ENCODE peak calls at places on chromosomes 2 and 18, in four cellular contexts. E, K, N and W are unnamed samples.

GRCh38 chr18:56789004-56789888 is 138.1 kb downstream of the WDR7 start:
- DNase-seq in E (peak; percentile 33), K (no peak), N (peak; percentile 1), W (no peak)

GRCh38 chr2:162579169-162579568 is 235.2 kb downstream of the GCA start:
- DNase-seq in E (no peak), K (no peak), N (no peak), W (no peak)

GRCh38 chr2:69572640-69573039 is 70.9 kb downstream of the AAK1 start:
- DNase-seq in E (no peak), K (no peak), N (no peak), W (no peak)

GRCh38 chr18:56321470-56321869 is 316.9 kb downstream of the TXNL1 start:
- DNase-seq in E (no peak), K (no peak), N (no peak), W (no peak)

GRCh38 chr2:28976584-28976983 is 4.5 kb upstream of the TOGARAM2 start:
- DNase-seq in E (peak; percentile 51), K (no peak), N (no peak), W (peak; percentile 31)

GRCh38 chr2:161979490-161979889 is 94.5 kb downstream of the DPP4 start:
- DNase-seq in E (no peak), K (no peak), N (no peak), W (no peak)

GRCh38 chr2:202335791-202336467 is 40.2 kb upstream of the BMPR2 start:
- DNase-seq in E (no peak), K (no peak), N (no peak), W (no peak)

GRCh38 chr2:103132536-103133217 is 370.8 kb downstream of the TMEM182 start:
- DNase-seq in E (no peak), K (no peak), N (no peak), W (no peak)

GRCh38 chr2:130834091-130834922 is 2.4 kb upstream of the ARHGEF4 start:
- DNase-seq in E (peak; percentile 36), K (no peak), N (no peak), W (no peak)

GRCh38 chr2:112163541-112163981 is 25.4 kb downstream of the FBLN7 start:
- DNase-seq in E (no peak), K (peak; percentile 38), N (no peak), W (no peak)

GRCh38 chr2:238704471-238705230 is 143.2 kb upstream of the TWIST2 start:
- DNase-seq in E (no peak), K (peak; percentile 29), N (no peak), W (no peak)

GRCh38 chr2:216348909-216349308 is 23.4 kb downstream of the MARCHF4 start:
- DNase-seq in E (no peak), K (no peak), N (no peak), W (peak; percentile 64)

GRCh38 chr2:196160101-196160500 is 11.3 kb downstream of the STK17B start:
- DNase-seq in E (no peak), K (no peak), N (no peak), W (peak; percentile 68)

GRCh38 chr18:32261003-32261402 is 71.2 kb downstream of the MEP1B start:
- DNase-seq in E (no peak), K (no peak), N (no peak), W (no peak)

GRCh38 chr18:9494778-9495302 is 19.5 kb downstream of the RALBP1 start:
- DNase-seq in E (no peak), K (no peak), N (no peak), W (no peak)

GRCh38 chr2:51018145-51018544 is 13.8 kb downstream of the NRXN1 start:
- DNase-seq in E (no peak), K (no peak), N (no peak), W (no peak)

GRCh38 chr2:85777441-85777861 is 23.7 kb downstream of the ATOH8 start:
- DNase-seq in E (peak; percentile 74), K (peak; percentile 71), N (no peak), W (no peak)

GRCh38 chr2:234945339-234945895 is 6.4 kb upstream of the SH3BP4 start:
- DNase-seq in E (no peak), K (peak; percentile 2), N (no peak), W (no peak)

GRCh38 chr2:143878131-143878530 is 641.8 kb downstream of the ZEB2 start:
- DNase-seq in E (no peak), K (no peak), N (no peak), W (no peak)
- H3K27ac ChIP-seq in E (no peak overlapping the region), K (no peak overlapping the region), N (no peak overlapping the region), W (no peak overlapping the region)

GRCh38 chr2:41998789-41999470 is 48.9 kb upstream of the PKDCC start:
- DNase-seq in E (no peak), K (peak; percentile 77), N (no peak), W (no peak)
- H3K27ac ChIP-seq in E (no peak overlapping the region), K (peak overlapping the region; percentile 64), N (no peak overlapping the region), W (no peak overlapping the region)

GRCh38 chr2:20425371-20425881 is 21.4 kb upstream of the RHOB start:
- DNase-seq in E (no peak), K (peak; percentile 20), N (no peak), W (no peak)
- H3K27ac ChIP-seq in E (no peak overlapping the region), K (peak overlapping the region; percentile 21), N (no peak overlapping the region), W (no peak overlapping the region)

GRCh38 chr2:150619607-150620330 is 132.3 kb upstream of the RND3 start:
- DNase-seq in E (no peak), K (no peak), N (no peak), W (no peak)

GRCh38 chr2:150620371-150620770 is 132.9 kb upstream of the RND3 start:
- DNase-seq in E (no peak), K (no peak), N (no peak), W (no peak)

GRCh38 chr2:150620860-150621259 is 133.4 kb upstream of the RND3 start:
- DNase-seq in E (no peak), K (no peak), N (no peak), W (no peak)

GRCh38 chr2:150617351-150617750 is 129.9 kb upstream of the RND3 start:
- DNase-seq in E (no peak), K (no peak), N (no peak), W (no peak)

DNA sequence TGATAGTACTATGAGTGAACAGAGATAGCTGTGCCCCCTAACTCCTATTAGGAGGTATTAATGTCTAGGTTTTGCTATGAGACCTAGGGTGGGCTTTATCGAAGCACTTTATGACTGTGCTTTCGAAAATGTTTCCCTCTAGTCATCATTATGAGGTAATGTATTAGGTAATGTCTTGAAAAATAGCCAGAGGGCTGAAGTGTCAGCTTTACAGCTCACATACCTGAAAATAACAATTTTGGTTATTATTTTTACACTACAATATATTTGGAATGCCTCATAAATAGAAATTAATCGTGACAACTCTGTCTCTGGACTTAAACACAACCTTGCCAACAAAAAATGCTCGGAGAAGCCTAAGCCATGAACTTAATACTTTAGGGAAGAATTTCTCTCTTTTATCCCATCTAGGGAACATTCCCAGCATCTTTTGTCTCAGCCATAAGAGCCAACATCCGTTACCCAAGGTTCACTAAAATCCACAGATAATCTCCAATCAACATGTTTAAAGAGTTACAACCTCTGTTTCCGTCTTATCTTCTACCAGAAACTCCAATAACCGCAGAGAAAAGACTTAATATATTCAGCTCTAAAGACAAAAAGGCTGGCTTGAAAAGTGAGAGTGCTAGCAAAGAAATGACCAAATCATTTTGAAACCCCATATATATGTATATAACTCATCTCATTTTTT is 130.9 kb upstream of the RND3 start:
- DNase-seq in E (no peak), K (no peak), N (no peak), W (no peak)
- H3K27ac ChIP-seq in E (no peak overlapping the region), K (peak overlapping the region; percentile 69), N (peak overlapping the region; percentile 50), W (peak overlapping the region; percentile 85)